ENCODE peak calls at places on chromosome 3, in six cellular contexts. Z is activated CD4-positive, CD25-positive, alpha-beta regulatory T cell; D is AML-193; I is GF-D8; T is fibroblast of mammary gland; P is AG09309. N is an unnamed sample.

GRCh38 chr3:23650371-23651140 is 155.2 kb upstream of the UBE2E1 start:
- DNase-seq in I (no peak), P (peak), D (no peak), Z (no peak), T (peak), N (peak)

GRCh38 chr3:126959921-126960603 is 22.9 kb upstream of the PLXNA1 start:
- DNase-seq in I (no peak), P (peak), D (no peak), Z (no peak), T (peak), N (no peak)

GRCh38 chr3:194748229-194748628 is 62.5 kb downstream of the FAM43A start:
- DNase-seq in P (no peak), T (no peak), D (no peak), Z (no peak), I (no peak), N (no peak)

GRCh38 chr3:25021816-25022215 is 406.2 kb upstream of the RARB start:
- DNase-seq in Z (no peak), D (no peak), P (no peak), I (no peak), T (peak), N (peak)

GRCh38 chr3:41431386-41431785 is 232.1 kb downstream of the CTNNB1 start:
- DNase-seq in T (no peak), P (no peak), Z (no peak), I (no peak), D (no peak), N (no peak)

GRCh38 chr3:140953028-140953960 is 11.7 kb downstream of the SLC25A36 start:
- DNase-seq in T (peak), Z (no peak), D (no peak), I (peak), P (peak), N (peak)

GRCh38 chr3:184229424-184230080 is at the start of gene VWA5B2:
- DNase-seq in D (no peak), I (no peak), T (no peak), P (no peak), Z (peak), N (peak)

GRCh38 chr3:185900228-185900627 is 37.6 kb downstream of the TRA2B start:
- DNase-seq in D (no peak), T (peak), P (peak), I (no peak), Z (no peak), N (no peak)

GRCh38 chr3:32200490-32200889 is 38.0 kb upstream of the CMTM8 start:
- DNase-seq in Z (no peak), I (no peak), P (no peak), T (peak), D (no peak), N (no peak)

GRCh38 chr3:42638339-42638842 is 15.1 kb upstream of the ZBTB47 start:
- DNase-seq in Z (no peak), T (no peak), P (no peak), D (no peak), I (no peak), N (no peak)

GRCh38 chr3:185308126-185308754 is 54.4 kb upstream of the EHHADH start:
- DNase-seq in T (peak), D (peak), Z (no peak), I (peak), P (peak), N (peak)